ENCODE peak calls at places on chromosomes 13 and 19, in ten cellular contexts. Z, B, P, A, N, Y, G, T, U and X are unnamed samples.

GRCh38 chr19:38683393-38684077 is 36.1 kb downstream of the ACTN4 start:
- DNase-seq in A (peak), Y (peak), P (peak), G (peak), N (peak), U (peak), B (peak), T (peak), Z (no peak), X (peak)

GRCh38 chr13:41827507-41828213 is 133.2 kb downstream of the VWA8 start:
- DNase-seq in Z (no peak), B (no peak), P (no peak), Y (no peak), T (no peak), G (no peak), U (no peak), A (peak), N (peak), X (no peak)

GRCh38 chr19:14563590-14563926 is 8.3 kb downstream of the NDUFB7 start:
- DNase-seq in A (no peak), U (no peak), T (no peak), N (no peak), B (no peak), Z (no peak), P (no peak), G (no peak), Y (no peak), X (no peak)

GRCh38 chr13:66543780-66544179 is 686.4 kb downstream of the PCDH9 start:
- DNase-seq in Y (no peak), G (no peak), T (no peak), P (no peak), B (no peak), A (no peak), Z (no peak), U (no peak), N (no peak), X (no peak)

GRCh38 chr19:55384576-55385235 is 614 bp upstream of the TMEM238 start:
- DNase-seq in Y (no peak), Z (no peak), U (no peak), G (no peak), T (peak), P (peak), A (no peak), B (no peak), N (peak), X (no peak)

GRCh38 chr13:36531746-36532486 is 99.6 kb downstream of the CCNA1 start:
- DNase-seq in T (no peak), B (no peak), A (no peak), Z (no peak), N (no peak), G (no peak), U (no peak), P (no peak), Y (no peak), X (no peak)

GRCh38 chr13:27966641-27967202 is 2.4 kb downstream of the CDX2 start:
- DNase-seq in B (no peak), U (peak), G (no peak), Y (peak), A (no peak), Z (no peak), N (no peak), T (no peak), P (no peak), X (no peak)

GRCh38 chr19:41083516-41083915 is 4.7 kb upstream of the CYP2A13 start:
- DNase-seq in P (no peak), G (no peak), Z (no peak), N (peak), U (no peak), T (no peak), Y (no peak), A (no peak), B (no peak), X (no peak)

GRCh38 chr13:33543631-33544030 is 258.1 kb upstream of the STARD13 start:
- DNase-seq in U (no peak), N (no peak), Z (no peak), G (no peak), P (no peak), A (no peak), B (no peak), T (peak), Y (no peak), X (no peak)

DNA sequence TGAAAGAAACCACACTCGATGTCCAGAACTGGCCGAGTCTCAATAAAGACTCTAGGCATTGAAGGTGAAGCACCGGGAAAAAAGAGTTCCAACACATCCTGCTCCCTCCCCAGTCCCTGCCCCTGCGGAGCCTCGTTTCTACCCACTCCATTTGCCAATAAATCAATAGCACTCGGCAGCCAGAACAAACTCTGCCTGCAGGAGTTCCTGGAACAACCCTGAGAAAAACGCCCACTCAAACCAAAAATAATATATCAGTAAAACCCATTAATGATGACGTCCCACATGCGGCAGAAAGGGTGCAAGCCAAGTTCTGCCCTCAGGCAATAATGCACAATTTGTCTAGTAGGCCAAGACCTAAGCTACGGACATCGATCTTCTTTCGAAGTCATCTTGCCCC is 41.0 kb downstream of the PDCD5 start:
- DNase-seq in B (no peak), U (no peak), N (no peak), G (no peak), Y (no peak), P (no peak), T (no peak), A (no peak), Z (no peak), X (no peak)
- TF ChIP-seq CTCF in B (no peak), U (no peak), N (no peak), G (no peak), Y (no peak), P (no peak), T (no peak), A (no peak), Z (no peak), X (no peak)

GRCh38 chr13:114143806-114144605 is 11.6 kb upstream of the RASA3 start:
- DNase-seq in Y (no peak), U (no peak), T (peak), Z (no peak), N (no peak), B (no peak), G (peak), A (no peak), P (no peak), X (no peak)
- TF ChIP-seq CTCF in Y (no peak), U (peak), T (peak), Z (no peak), N (no peak), B (peak), G (peak), A (peak), P (no peak), X (peak)

GRCh38 chr13:77502104-77502720 is 33.3 kb upstream of the SCEL start:
- DNase-seq in P (no peak), Y (no peak), A (no peak), T (peak), G (no peak), Z (no peak), N (no peak), B (no peak), U (no peak), X (no peak)
- TF ChIP-seq CTCF in P (no peak), Y (no peak), A (no peak), T (no peak), G (no peak), Z (no peak), N (no peak), B (no peak), U (no peak), X (no peak)

GRCh38 chr13:44487989-44488388 is 88.1 kb downstream of the TSC22D1 start:
- DNase-seq in A (no peak), Y (no peak), U (no peak), Z (no peak), N (no peak), B (no peak), T (peak), P (no peak), G (no peak), X (no peak)
- TF ChIP-seq CTCF in A (no peak), Y (no peak), U (no peak), Z (no peak), N (no peak), B (no peak), T (no peak), P (no peak), G (no peak), X (no peak)

DNA sequence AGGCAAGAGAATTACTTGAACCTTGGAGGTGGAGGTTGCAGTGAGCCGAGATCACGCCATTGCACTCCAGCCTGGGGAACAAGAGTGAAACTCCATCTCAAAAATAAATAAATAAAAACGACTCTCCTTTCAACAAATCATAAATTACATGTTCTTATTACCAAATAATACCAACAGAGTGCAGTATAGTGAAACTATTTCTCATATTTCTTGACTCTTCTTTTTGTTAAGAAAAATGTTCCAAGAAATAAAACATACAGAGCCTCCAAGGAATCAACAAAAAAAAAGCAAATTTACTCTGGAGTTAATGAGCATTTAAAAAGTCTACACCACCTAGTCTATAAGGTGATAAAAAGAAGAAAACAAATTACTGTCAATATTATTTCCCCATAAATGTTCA is 188.8 kb downstream of the KLF12 start:
- DNase-seq in G (no peak), B (no peak), N (no peak), P (no peak), Y (no peak), Z (no peak), U (no peak), T (no peak), A (no peak), X (no peak)
- TF ChIP-seq CTCF in G (no peak), B (no peak), N (no peak), P (no peak), Y (no peak), Z (no peak), U (peak), T (no peak), A (peak), X (no peak)

DNA sequence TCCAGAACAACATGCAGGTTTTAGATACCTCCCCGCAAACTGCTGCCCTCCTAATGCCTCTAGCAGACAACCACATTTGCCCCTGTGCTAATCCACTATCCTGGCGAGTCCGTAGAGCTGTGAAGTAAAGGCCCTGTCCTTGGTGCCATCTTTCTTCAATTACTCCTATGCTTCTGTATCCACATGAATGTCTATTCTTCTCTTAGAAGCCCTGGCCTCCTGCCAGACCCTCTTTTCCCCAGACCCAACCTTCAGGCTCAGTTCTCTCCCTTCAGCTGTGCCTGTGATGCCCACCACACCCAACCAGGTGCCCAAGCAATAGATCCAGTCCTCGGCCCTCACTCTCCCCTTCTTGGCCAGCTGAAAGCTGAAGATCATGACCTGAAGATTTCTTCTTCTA is 31.1 kb upstream of the ZNF599 start:
- DNase-seq in N (no peak), U (peak), B (no peak), P (no peak), Z (no peak), T (no peak), Y (no peak), G (no peak), A (no peak), X (no peak)
- TF ChIP-seq CTCF in N (no peak), U (no peak), B (no peak), P (no peak), Z (no peak), T (no peak), Y (no peak), G (no peak), A (no peak), X (no peak)

GRCh38 chr19:23436944-23437343 is 41.7 kb upstream of the ZNF91 start:
- DNase-seq in A (no peak), Z (no peak), P (no peak), T (no peak), U (no peak), Y (no peak), B (no peak), G (no peak), N (no peak), X (no peak)
- TF ChIP-seq CTCF in A (no peak), Z (no peak), P (no peak), T (peak), U (no peak), Y (no peak), B (no peak), G (no peak), N (peak), X (no peak)

GRCh38 chr19:50148528-50148927 is 14.6 kb downstream of the IZUMO2 start:
- DNase-seq in B (no peak), Y (no peak), Z (no peak), U (no peak), G (no peak), A (no peak), T (no peak), N (no peak), P (no peak), X (no peak)

GRCh38 chr19:50152578-50152977 is 10.5 kb downstream of the IZUMO2 start:
- DNase-seq in P (no peak), U (no peak), A (no peak), G (no peak), Y (no peak), Z (no peak), T (no peak), N (no peak), B (no peak), X (no peak)

GRCh38 chr19:50147462-50148423 is 15.3 kb downstream of the IZUMO2 start:
- DNase-seq in Y (peak), G (peak), P (peak), T (peak), B (peak), U (peak), Z (no peak), A (peak), N (peak), X (peak)
- TF ChIP-seq CTCF in Y (peak), G (no peak), P (peak), T (peak), B (peak), U (peak), Z (no peak), A (peak), N (peak), X (peak)

DNA sequence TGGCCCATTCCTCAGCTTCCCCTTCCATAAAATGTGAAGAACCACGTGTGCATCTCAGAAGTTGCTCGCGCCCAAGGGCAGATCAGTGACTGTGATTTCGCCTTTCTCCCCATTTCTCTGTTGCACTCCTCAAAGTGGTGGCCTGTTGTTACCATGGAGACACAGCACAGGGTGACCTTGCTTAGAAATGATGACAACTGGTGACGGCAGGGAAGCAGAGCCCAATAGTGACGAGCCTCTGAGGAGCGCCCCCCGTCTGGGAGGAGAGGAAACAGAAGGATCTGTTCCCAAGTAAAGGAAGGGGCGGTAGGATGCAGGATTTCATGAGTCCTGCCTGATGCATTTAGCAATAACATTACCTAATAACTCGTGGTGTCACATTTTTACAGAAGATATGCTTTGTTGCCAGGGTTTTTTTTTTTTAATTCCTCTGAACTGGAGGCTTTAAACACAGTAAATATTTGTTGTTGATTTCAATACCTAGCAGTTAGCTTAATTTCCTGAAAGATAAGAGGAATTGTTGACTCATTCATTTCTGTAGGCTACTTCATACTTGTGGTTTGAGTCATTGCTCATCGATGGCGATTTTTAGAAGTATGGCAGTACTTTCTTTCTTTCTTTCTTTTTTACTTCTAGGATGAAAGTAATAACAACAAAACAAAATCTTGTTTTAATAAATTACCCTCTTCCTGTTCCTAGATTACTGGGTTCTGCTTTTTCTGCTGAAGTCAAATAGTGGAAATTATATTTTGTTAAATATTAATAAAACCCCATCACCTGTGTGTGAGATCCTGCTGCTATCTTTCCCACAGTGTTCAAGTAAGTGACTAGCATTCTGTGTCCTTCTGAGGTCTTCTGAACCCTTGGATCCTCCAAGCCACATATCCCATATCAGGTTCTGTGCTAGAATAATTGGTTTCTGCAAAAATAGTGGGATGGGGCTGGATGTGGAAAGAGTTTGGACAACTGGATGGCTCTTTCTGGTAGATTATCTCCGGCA is 36.0 kb downstream of the MBNL2 start:
- DNase-seq in N (peak), P (peak), U (no peak), Y (no peak), A (peak), T (peak), B (no peak), Z (no peak), G (no peak), X (no peak)
- TF ChIP-seq CTCF in N (no peak), P (no peak), U (no peak), Y (no peak), A (peak), T (no peak), B (no peak), Z (no peak), G (no peak), X (no peak)

GRCh38 chr19:4700573-4700970 is 23.1 kb downstream of the DPP9 start:
- DNase-seq in Y (no peak), A (no peak), G (no peak), U (no peak), P (no peak), N (no peak), T (no peak), B (no peak), Z (no peak), X (no peak)
- TF ChIP-seq CTCF in Y (no peak), A (no peak), G (no peak), U (no peak), P (no peak), N (no peak), T (no peak), B (no peak), Z (no peak), X (no peak)